ENCODE peak calls at places on chromosomes 6 and 20, in seven cellular contexts. Z is upper lobe of left lung, Q is A549, S is nephron progenitor cell, K is activated B cell treated with CpG ODN at 0.5 μM for 24 hours, A is bronchial epithelial cell, G is progenitor cell of endocrine pancreas. U is an unnamed sample.

GRCh38 chr6:146851837-146852236 is 253.1 kb downstream of the ADGB start:
- DNase-seq in Z (no peak), Q (no peak), S (no peak), K (no peak), A (peak), G (no peak), U (no peak)

GRCh38 chr20:12276011-12276673 is 358.4 kb downstream of the BTBD3 start:
- DNase-seq in Z (no peak), Q (no peak), S (no peak), K (no peak), A (peak), G (no peak), U (no peak)

GRCh38 chr20:21235713-21236445 is 67.3 kb upstream of the XRN2 start:
- DNase-seq in Z (peak), Q (peak), S (peak), K (no peak), A (peak), G (peak), U (peak)

GRCh38 chr6:65182681-65183080 is 524.3 kb downstream of the EYS start:
- DNase-seq in Z (no peak), Q (no peak), S (no peak), K (no peak), A (no peak), G (no peak), U (no peak)

GRCh38 chr6:29892696-29893095 is 49.6 kb upstream of the HLA-A start:
- DNase-seq in Z (no peak), Q (no peak), S (no peak), K (no peak), A (peak), G (no peak), U (no peak)

GRCh38 chr6:140485740-140486467 is 1111.5 kb upstream of the CITED2 start:
- DNase-seq in Z (no peak), Q (peak), S (no peak), K (no peak), A (peak), G (no peak), U (no peak)

GRCh38 chr6:147546501-147547368 is 38.2 kb downstream of the SAMD5 start:
- DNase-seq in Z (no peak), Q (no peak), S (no peak), K (no peak), A (no peak), G (no peak), U (no peak)

GRCh38 chr6:127102299-127102698 is 16.2 kb upstream of the RSPO3 start:
- DNase-seq in Z (no peak), Q (peak), S (no peak), K (no peak), A (peak), G (no peak), U (peak)

GRCh38 chr20:11796041-11796440 is 121.7 kb upstream of the BTBD3 start:
- DNase-seq in Z (no peak), Q (no peak), S (no peak), K (no peak), A (no peak), G (no peak), U (no peak)

GRCh38 chr6:156848533-156848932 is 71.4 kb downstream of the ARID1B start:
- DNase-seq in Z (no peak), Q (no peak), S (peak), K (no peak), A (no peak), G (no peak), U (no peak)

GRCh38 chr20:51457281-51457932 is 85.1 kb downstream of the NFATC2 start:
- DNase-seq in Z (peak), Q (peak), S (no peak), K (peak), A (peak), G (no peak), U (no peak)

GRCh38 chr6:53326372-53327016 is 22.3 kb downstream of the ELOVL5 start:
- DNase-seq in Z (no peak), Q (peak), S (no peak), K (no peak), A (peak), G (no peak), U (no peak)

GRCh38 chr6:123415844-123416468 is 220.8 kb downstream of the TRDN start:
- DNase-seq in Z (no peak), Q (peak), S (peak), K (no peak), A (peak), G (peak), U (no peak)

GRCh38 chr6:162187168-162187935 is 540.2 kb downstream of the PRKN start:
- DNase-seq in Z (no peak), Q (no peak), S (no peak), K (no peak), A (no peak), G (no peak), U (no peak)

GRCh38 chr6:129491436-129491835 is 218.5 kb downstream of the ARHGAP18 start:
- DNase-seq in Z (no peak), Q (peak), S (no peak), K (no peak), A (no peak), G (no peak), U (no peak)

GRCh38 chr6:106037060-106037459 is 49.1 kb upstream of the PRDM1 start:
- DNase-seq in Z (no peak), Q (no peak), S (no peak), K (no peak), A (peak), G (no peak), U (no peak)

GRCh38 chr6:170438402-170438753 is 114.7 kb downstream of the PSMB1 start:
- DNase-seq in Z (peak), Q (peak), S (peak), K (no peak), A (peak), G (peak), U (peak)

GRCh38 chr20:56285496-56285895 is 37.0 kb downstream of the MC3R start:
- DNase-seq in Z (no peak), Q (no peak), S (no peak), K (no peak), A (peak), G (no peak), U (no peak)

GRCh38 chr20:59939052-59939878 is 840 bp downstream of the PPP1R3D start:
- DNase-seq in Z (peak), Q (no peak), S (peak), K (peak), A (no peak), G (peak), U (no peak)

GRCh38 chr6:13256614-13257013 is 71.7 kb downstream of the TBC1D7 start:
- DNase-seq in Z (no peak), Q (no peak), S (no peak), K (no peak), A (no peak), G (no peak), U (no peak)

GRCh38 chr6:54361188-54361587 is 52.9 kb downstream of the TINAG start:
- DNase-seq in Z (no peak), Q (no peak), S (no peak), K (no peak), A (peak), G (no peak), U (no peak)

GRCh38 chr20:59399426-59400099 is 99.2 kb downstream of the EDN3 start:
- DNase-seq in Z (no peak), Q (no peak), S (no peak), K (no peak), A (no peak), G (no peak), U (no peak)

GRCh38 chr6:99736302-99736701 is 129.7 kb downstream of the PRDM13 start:
- DNase-seq in Z (no peak), Q (no peak), S (no peak), K (no peak), A (no peak), G (no peak), U (no peak)

GRCh38 chr6:20182926-20183521 is 29.2 kb downstream of the MBOAT1 start:
- DNase-seq in Z (no peak), Q (no peak), S (no peak), K (no peak), A (peak), G (no peak), U (no peak)

GRCh38 chr6:36432151-36432633 is 10.5 kb downstream of the PXT1 start:
- DNase-seq in Z (no peak), Q (no peak), S (no peak), K (no peak), A (no peak), G (no peak), U (no peak)

GRCh38 chr6:111604259-111605099 is 1.2 kb downstream of the TRAF3IP2 start:
- DNase-seq in Z (no peak), Q (no peak), S (no peak), K (no peak), A (peak), G (no peak), U (no peak)

DNA sequence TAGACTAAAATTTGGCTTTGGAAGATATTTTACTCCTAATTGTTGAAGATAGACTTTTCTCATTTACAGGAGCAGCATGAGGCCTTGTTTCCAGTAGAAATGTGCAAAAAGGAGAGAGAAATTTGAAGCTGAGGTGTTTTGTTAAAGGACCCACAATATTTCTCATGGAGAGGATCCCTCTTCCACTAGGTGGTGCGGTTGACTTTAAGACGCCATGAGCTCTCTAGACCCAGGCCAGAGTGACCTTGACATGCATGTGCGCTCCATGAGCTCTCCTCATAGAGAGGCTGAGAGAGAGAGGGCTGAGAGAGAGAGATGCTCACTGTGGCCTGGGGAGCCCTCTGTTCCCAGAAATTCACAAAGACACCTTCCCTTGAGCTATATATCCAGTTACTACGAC is 861.2 kb upstream of the EYS start:
- DNase-seq in Z (no peak), Q (no peak), S (no peak), K (no peak), A (no peak), G (no peak), U (no peak)
- TF ChIP-seq CTCF in Z (no peak), Q (no peak), S (no peak), K (no peak), A (no peak), G (no peak), U (no peak)

DNA sequence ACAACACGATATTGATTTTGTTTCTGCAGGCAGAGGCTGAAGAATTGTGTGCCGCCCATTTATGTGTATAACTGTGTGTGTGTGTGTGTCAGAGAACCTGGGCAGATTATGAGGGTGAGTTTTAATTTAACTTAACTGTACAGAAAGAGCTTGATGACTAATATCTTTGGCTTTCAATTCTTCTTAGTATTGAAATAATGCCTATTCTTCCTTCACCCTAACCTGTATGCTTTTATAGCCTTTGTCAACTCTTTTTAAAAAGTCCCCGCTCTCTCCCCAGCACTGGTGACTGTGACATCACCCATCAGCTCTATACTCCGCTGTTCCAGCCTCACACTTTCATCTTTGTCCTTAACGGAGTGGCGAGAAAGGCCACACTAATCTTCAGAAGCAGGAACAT is 206.5 kb downstream of the CD83 start:
- DNase-seq in Z (no peak), Q (no peak), S (no peak), K (no peak), A (peak), G (no peak), U (no peak)
- TF ChIP-seq CTCF in Z (no peak), Q (no peak), S (no peak), K (no peak), A (no peak), G (no peak), U (no peak)

DNA sequence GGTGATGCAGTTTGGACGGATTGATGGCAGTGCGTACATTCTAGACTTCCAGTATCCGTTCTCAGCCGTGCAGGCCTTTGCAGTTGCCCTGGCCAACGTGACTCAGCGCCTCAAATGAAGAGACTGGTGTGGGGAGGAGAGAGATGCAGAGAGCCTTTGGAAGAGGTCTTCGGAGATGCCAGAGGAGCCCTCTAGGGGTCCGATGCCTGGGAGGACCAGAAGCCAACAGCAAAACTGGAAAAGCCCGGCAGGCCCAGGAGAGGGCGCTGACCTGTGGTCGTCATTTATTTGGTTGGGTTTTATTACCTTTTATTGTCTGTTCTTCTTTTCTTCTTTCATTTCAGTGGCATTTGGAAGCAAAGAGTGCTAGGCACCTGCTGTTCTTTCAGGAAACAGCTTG is 53.3 kb upstream of the TMEM181 start:
- DNase-seq in Z (no peak), Q (peak), S (peak), K (no peak), A (no peak), G (peak), U (no peak)
- TF ChIP-seq CTCF in Z (no peak), Q (peak), S (peak), K (no peak), A (peak), G (peak), U (no peak)

GRCh38 chr6:41801380-41801779 is 13.9 kb downstream of the TOMM6 start:
- DNase-seq in Z (no peak), Q (no peak), S (no peak), K (no peak), A (peak), G (no peak), U (no peak)
- TF ChIP-seq CTCF in Z (no peak), Q (peak), S (no peak), K (no peak), A (peak), G (peak), U (peak)

DNA sequence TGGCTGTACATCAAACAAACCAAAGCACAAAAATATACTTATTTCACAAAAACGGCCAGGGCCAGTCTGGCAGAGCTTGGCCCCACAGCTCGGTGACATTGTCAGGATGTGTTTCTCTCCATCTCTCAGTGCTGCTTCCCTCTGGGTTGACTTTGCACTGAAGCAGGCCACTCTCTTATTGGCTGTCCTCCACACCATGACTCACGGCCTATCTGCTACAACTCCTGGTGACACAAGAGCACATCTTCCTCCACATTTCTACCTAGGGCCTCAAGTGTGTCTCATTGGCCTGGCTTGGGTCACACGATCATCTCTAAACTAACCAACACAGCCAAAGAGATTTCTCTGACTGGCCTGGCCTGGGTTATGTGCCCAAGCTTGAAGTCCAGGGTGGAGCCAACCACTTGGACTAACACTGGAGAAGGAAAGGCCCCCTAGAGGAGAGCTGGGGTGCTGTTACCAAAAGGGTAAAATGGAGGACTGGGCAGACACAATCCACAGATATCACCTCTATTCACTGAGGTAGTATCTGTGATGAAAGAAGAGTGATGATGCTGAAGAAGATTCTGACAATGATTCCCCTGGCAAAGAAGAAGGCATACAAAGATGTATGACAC is 159.8 kb upstream of the TSHZ2 start:
- DNase-seq in Z (no peak), Q (no peak), S (no peak), K (no peak), A (no peak), G (no peak), U (no peak)
- TF ChIP-seq CTCF in Z (no peak), Q (no peak), S (no peak), K (no peak), A (no peak), G (no peak), U (no peak)

DNA sequence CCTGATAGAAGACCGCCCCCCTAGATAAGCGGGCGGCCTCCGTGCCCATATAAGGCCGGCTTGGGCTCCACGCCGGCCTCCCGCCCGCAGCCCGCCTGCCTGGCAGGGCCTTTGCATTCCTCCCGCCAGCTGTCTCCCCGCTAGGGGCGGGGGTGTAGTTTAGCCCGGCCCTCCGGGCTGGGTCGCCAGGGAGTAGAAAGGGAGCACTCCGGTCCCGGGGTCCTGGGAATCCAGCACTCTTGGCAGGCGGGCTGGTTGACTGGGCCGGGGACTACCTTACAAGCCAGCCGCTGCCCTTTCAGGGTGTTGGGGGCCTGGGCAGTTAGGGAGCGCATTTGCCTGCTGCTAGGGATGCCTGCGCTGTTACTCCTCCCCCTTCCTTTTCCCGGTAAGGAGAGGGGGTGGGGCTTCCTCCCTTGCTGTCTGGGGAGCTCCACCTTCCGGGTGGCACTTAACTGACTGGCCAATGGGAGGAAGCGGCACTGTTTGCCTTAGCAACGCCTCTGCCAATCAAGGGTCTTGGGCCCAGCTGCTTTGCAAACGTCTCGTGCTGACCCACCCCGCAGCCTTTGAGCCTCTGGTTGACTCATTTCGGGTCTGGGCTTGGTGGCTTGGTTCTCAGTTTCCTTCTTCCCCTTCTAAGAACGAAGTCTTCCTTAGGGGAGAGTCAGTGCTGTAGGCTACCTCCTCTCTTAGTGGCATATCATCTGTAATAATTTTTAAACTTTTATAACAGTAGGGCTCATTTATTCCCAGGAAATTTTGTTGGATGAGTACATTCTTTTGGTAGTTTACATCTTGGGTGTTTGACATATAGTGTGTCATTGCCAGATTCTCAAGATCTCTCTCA is 3.4 kb downstream of the SRF start:
- DNase-seq in Z (peak), Q (peak), S (peak), K (peak), A (peak), G (peak), U (peak)
- TF ChIP-seq CTCF in Z (peak), Q (no peak), S (no peak), K (no peak), A (peak), G (peak), U (peak)

GRCh38 chr6:37585937-37586336 is 86.2 kb upstream of the CCDC167 start:
- DNase-seq in Z (no peak), Q (no peak), S (no peak), K (no peak), A (no peak), G (no peak), U (no peak)
- TF ChIP-seq CTCF in Z (no peak), Q (no peak), S (no peak), K (no peak), A (no peak), G (no peak), U (no peak)

GRCh38 chr6:133184798-133185380 is 56.3 kb upstream of the EYA4 start:
- DNase-seq in Z (no peak), Q (peak), S (no peak), K (no peak), A (peak), G (no peak), U (no peak)
- TF ChIP-seq CTCF in Z (peak), Q (peak), S (peak), K (no peak), A (peak), G (peak), U (no peak)

DNA sequence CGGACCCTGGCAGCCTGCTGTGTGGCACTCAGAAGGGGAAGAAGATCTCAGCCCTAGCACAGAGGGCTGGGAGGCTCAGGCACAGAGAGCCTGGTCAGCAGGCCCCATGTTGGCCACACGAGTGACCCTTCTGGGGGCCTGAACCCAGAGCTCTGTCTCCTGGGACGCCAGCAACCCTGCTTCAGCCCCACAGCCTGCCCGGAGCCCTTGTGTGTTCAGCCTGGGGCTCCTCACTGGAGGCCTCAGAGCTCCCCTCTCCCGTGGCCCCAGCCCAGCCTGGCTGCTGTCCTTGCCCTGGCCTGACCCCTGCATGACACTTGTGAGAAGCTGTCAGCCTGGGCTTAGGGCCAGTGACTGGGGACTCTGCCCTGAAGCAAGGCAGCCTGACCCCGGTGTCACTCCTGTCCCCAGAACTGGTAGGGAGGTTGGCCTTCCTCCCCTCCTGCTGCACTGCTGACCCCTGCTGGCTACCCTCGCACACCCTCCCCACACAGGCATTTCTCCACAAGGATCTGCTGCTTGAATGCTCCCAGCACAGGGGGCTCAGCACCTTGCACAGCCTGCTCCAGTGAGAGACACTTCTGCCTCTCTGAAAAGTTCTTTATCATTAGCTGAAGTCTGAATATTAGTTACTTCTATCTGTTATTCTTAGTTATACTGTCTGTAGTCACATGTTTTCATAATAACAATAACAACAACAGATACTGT is 15.4 kb upstream of the IP6K3 start:
- DNase-seq in Z (no peak), Q (peak), S (peak), K (no peak), A (peak), G (peak), U (no peak)
- TF ChIP-seq CTCF in Z (peak), Q (peak), S (peak), K (no peak), A (peak), G (peak), U (peak)

DNA sequence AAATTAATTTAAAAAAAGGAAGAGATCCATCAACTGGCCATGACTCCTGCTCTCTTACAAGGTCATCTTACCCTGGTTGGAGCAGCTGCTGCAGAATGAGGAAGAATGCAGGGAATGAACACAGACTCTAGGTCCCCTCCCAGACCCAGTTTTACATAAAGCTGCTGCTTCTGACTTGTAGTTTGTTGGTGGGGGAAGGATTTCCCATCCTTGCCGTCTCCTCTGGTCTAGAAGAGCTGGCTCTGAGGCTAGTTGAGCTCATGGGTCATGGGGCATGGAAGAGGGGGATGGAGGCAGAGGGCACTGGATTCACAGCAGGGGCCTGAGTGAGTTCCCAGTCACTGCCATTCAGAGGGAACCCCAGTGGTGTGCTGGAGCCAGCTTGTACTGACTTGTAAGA is 9.2 kb upstream of the GUCA1A start:
- DNase-seq in Z (no peak), Q (no peak), S (no peak), K (no peak), A (peak), G (no peak), U (no peak)
- TF ChIP-seq CTCF in Z (no peak), Q (no peak), S (no peak), K (no peak), A (no peak), G (no peak), U (no peak)

U was measured in CD14-positive monocyte.